ENCODE peak calls at places on chromosomes 11 and 22, in nine cellular contexts. H, W, C, A, N, Z, X, K and L are unnamed samples.

GRCh38 chr11:130886704-130887103 is 29.6 kb downstream of the SNX19 start:
- DNase-seq in H (no peak), W (no peak), C (no peak), A (peak), N (no peak), Z (no peak), X (no peak), K (no peak), L (no peak)

GRCh38 chr22:37639070-37639760 is at the start of gene SH3BP1:
- DNase-seq in H (no peak), W (no peak), C (no peak), A (no peak), N (peak), Z (peak), X (peak), K (no peak), L (no peak)

GRCh38 chr11:72433455-72434061 is 773 bp downstream of the CLPB start:
- DNase-seq in H (no peak), W (peak), C (no peak), A (no peak), N (no peak), Z (no peak), X (peak), K (no peak), L (no peak)

GRCh38 chr11:8683115-8683807 is 669 bp downstream of the RPL27A start:
- DNase-seq in H (no peak), W (no peak), C (peak), A (no peak), N (no peak), Z (no peak), X (no peak), K (no peak), L (no peak)

GRCh38 chr11:14672635-14673034 is 29.0 kb downstream of the PDE3B start:
- DNase-seq in H (no peak), W (no peak), C (no peak), A (peak), N (peak), Z (no peak), X (no peak), K (no peak), L (peak)

GRCh38 chr22:47056776-47057470 is 294.5 kb downstream of the TBC1D22A start:
- DNase-seq in H (no peak), W (no peak), C (peak), A (no peak), N (no peak), Z (no peak), X (no peak), K (no peak), L (no peak)

GRCh38 chr11:64060861-64061444 is 25.2 kb downstream of the FLRT1 start:
- DNase-seq in H (peak), W (no peak), C (no peak), A (no peak), N (peak), Z (peak), X (peak), K (no peak), L (no peak)

GRCh38 chr11:3207530-3208189 is 11.0 kb downstream of the MRGPRG start:
- DNase-seq in H (no peak), W (no peak), C (no peak), A (no peak), N (no peak), Z (no peak), X (peak), K (no peak), L (no peak)

GRCh38 chr11:105618343-105618955 is 8.6 kb downstream of the GRIA4 start:
- DNase-seq in H (no peak), W (no peak), C (no peak), A (peak), N (no peak), Z (no peak), X (no peak), K (no peak), L (no peak)

GRCh38 chr11:128734439-128735224 is 40.8 kb downstream of the FLI1 start:
- DNase-seq in H (no peak), W (peak), C (no peak), A (no peak), N (no peak), Z (no peak), X (no peak), K (no peak), L (no peak)

GRCh38 chr22:21947040-21948014 is 5.3 kb downstream of the PPM1F start:
- DNase-seq in H (no peak), W (no peak), C (no peak), A (peak), N (peak), Z (peak), X (no peak), K (no peak), L (peak)

GRCh38 chr11:44767421-44767820 is 40.7 kb downstream of the TSPAN18 start:
- DNase-seq in H (no peak), W (no peak), C (no peak), A (peak), N (peak), Z (no peak), X (no peak), K (no peak), L (no peak)

GRCh38 chr22:41892721-41893120 is 22.2 kb downstream of the SHISA8 start:
- DNase-seq in H (no peak), W (no peak), C (no peak), A (no peak), N (no peak), Z (no peak), X (no peak), K (no peak), L (no peak)

GRCh38 chr11:132942611-132943324 is 589.5 kb downstream of the OPCML start:
- DNase-seq in H (no peak), W (no peak), C (no peak), A (no peak), N (no peak), Z (peak), X (no peak), K (no peak), L (no peak)

GRCh38 chr11:34653851-34654490 is 33.1 kb downstream of the EHF start:
- DNase-seq in H (peak), W (no peak), C (no peak), A (peak), N (peak), Z (no peak), X (peak), K (no peak), L (peak)

GRCh38 chr11:75267171-75267970 is 26.8 kb downstream of the TPBGL start:
- DNase-seq in H (no peak), W (no peak), C (peak), A (no peak), N (no peak), Z (no peak), X (peak), K (peak), L (no peak)

GRCh38 chr22:42931421-42932196 is 74.5 kb upstream of the ARFGAP3 start:
- DNase-seq in H (no peak), W (no peak), C (no peak), A (peak), N (no peak), Z (no peak), X (no peak), K (no peak), L (no peak)

GRCh38 chr11:6448574-6448973 is 7.8 kb upstream of the HPX start:
- DNase-seq in H (no peak), W (no peak), C (no peak), A (no peak), N (no peak), Z (no peak), X (no peak), K (no peak), L (no peak)

GRCh38 chr11:30244255-30244654 is 13.4 kb downstream of the FSHB start:
- DNase-seq in H (peak), W (no peak), C (no peak), A (peak), N (peak), Z (no peak), X (no peak), K (no peak), L (no peak)

GRCh38 chr11:129374993-129375721 is 491 bp upstream of the BARX2 start:
- DNase-seq in H (peak), W (no peak), C (no peak), A (no peak), N (peak), Z (peak), X (no peak), K (no peak), L (no peak)

GRCh38 chr11:134565343-134565891 is 153.4 kb upstream of the B3GAT1 start:
- DNase-seq in H (no peak), W (no peak), C (no peak), A (no peak), N (no peak), Z (no peak), X (no peak), K (no peak), L (no peak)

GRCh38 chr11:94740975-94741707 is 27.0 kb upstream of the AMOTL1 start:
- DNase-seq in H (peak), W (peak), C (no peak), A (peak), N (peak), Z (peak), X (peak), K (no peak), L (no peak)

GRCh38 chr11:84471501-84471900 is 1155.6 kb downstream of the DLG2 start:
- DNase-seq in H (no peak), W (no peak), C (no peak), A (no peak), N (no peak), Z (no peak), X (no peak), K (no peak), L (no peak)

GRCh38 chr11:34680206-34680605 is 59.3 kb downstream of the EHF start:
- DNase-seq in H (no peak), W (no peak), C (no peak), A (peak), N (peak), Z (no peak), X (no peak), K (no peak), L (no peak)

GRCh38 chr11:116862101-116862637 is 24.7 kb upstream of the APOA1 start:
- DNase-seq in H (no peak), W (no peak), C (no peak), A (no peak), N (no peak), Z (no peak), X (no peak), K (no peak), L (no peak)

GRCh38 chr11:133815636-133816035 is 29.7 kb downstream of the SPATA19 start:
- DNase-seq in H (no peak), W (no peak), C (no peak), A (no peak), N (no peak), Z (no peak), X (no peak), K (peak), L (no peak)

GRCh38 chr22:19989725-19990067 is 26.9 kb downstream of the ARVCF start:
- DNase-seq in H (no peak), W (no peak), C (no peak), A (no peak), N (no peak), Z (no peak), X (peak), K (no peak), L (no peak)

GRCh38 chr22:19990609-19991394 is 25.8 kb downstream of the ARVCF start:
- DNase-seq in H (no peak), W (no peak), C (no peak), A (no peak), N (no peak), Z (no peak), X (peak), K (no peak), L (no peak)

GRCh38 chr22:19991395-19991644 is 25.3 kb downstream of the ARVCF start:
- DNase-seq in H (no peak), W (no peak), C (no peak), A (no peak), N (no peak), Z (no peak), X (peak), K (no peak), L (no peak)

GRCh38 chr22:19988965-19989724 is 27.5 kb downstream of the ARVCF start:
- DNase-seq in H (no peak), W (no peak), C (no peak), A (no peak), N (no peak), Z (no peak), X (peak), K (no peak), L (no peak)

GRCh38 chr22:19990188-19990587 is 26.4 kb downstream of the ARVCF start:
- DNase-seq in H (no peak), W (no peak), C (no peak), A (no peak), N (no peak), Z (no peak), X (peak), K (no peak), L (no peak)
- H3K27ac ChIP-seq in H (no peak), W (peak), C (no peak), A (no peak), N (no peak), Z (no peak), X (no peak), K (peak), L (no peak)

GRCh38 chr11:12174145-12175143 is 64.1 kb downstream of the MICAL2 start:
- DNase-seq in H (no peak), W (no peak), C (no peak), A (peak), N (peak), Z (no peak), X (no peak), K (peak), L (no peak)
- H3K27ac ChIP-seq in H (peak), W (no peak), C (no peak), A (peak), N (peak), Z (no peak), X (no peak), K (peak), L (peak)

DNA sequence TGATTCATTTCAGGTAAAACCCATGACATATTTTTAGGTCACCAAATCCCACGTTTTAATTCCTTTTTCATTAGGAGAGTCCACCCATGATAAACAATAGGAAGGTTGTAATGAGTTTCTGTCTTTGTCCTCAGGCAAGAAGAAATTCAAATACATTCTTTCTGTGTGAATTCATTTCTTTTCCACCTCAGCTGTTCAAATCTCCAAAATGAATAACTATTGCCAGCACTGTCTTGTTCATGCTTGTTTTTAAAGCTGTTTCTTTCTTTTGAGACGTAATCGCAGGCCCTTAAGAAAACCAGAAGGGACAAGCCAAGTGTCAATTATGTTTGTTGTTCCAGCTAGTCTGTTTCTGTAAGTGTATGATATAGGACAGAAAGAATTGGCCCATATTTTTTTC is 20.3 kb downstream of the MMP27 start:
- DNase-seq in H (no peak), W (no peak), C (no peak), A (no peak), N (peak), Z (no peak), X (no peak), K (no peak), L (no peak)
- H3K27ac ChIP-seq in H (no peak), W (no peak), C (peak), A (no peak), N (no peak), Z (no peak), X (no peak), K (no peak), L (no peak)

GRCh38 chr11:2202900-2203439 is 31.4 kb upstream of the TH start:
- DNase-seq in H (no peak), W (no peak), C (peak), A (no peak), N (no peak), Z (no peak), X (peak), K (no peak), L (no peak)
- H3K27ac ChIP-seq in H (no peak), W (no peak), C (peak), A (no peak), N (no peak), Z (no peak), X (no peak), K (no peak), L (no peak)

GRCh38 chr11:67673358-67673757 is 1.1 kb downstream of the ALDH3B2 start:
- DNase-seq in H (no peak), W (no peak), C (no peak), A (no peak), N (no peak), Z (no peak), X (no peak), K (no peak), L (no peak)
- H3K27ac ChIP-seq in H (no peak), W (no peak), C (peak), A (no peak), N (no peak), Z (no peak), X (no peak), K (no peak), L (no peak)